ENCODE peak calls at places on chromosomes 16 and 17, in eight cellular contexts. H is C1 segment of cervical spinal cord; Z is sciatic nerve; P is activated naive CD4-positive, alpha-beta T cell; F is nucleus accumbens; E is GM06990; N is EL; B is HuH-7. A is an unnamed sample.

GRCh38 chr17:27873746-27874145 is 19.4 kb downstream of the LYRM9 start:
- DNase-seq in Z (no peak), E (no peak), F (no peak), N (no peak), B (no peak), P (no peak), H (no peak), A (peak)

GRCh38 chr17:71959129-71959528 is 161.7 kb upstream of the SOX9 start:
- DNase-seq in F (no peak), E (no peak), N (peak), H (no peak), B (no peak), Z (no peak), P (no peak), A (peak)

GRCh38 chr16:27233731-27234130 is 30.4 kb downstream of the KDM8 start:
- DNase-seq in P (no peak), F (no peak), N (no peak), Z (no peak), B (no peak), E (no peak), H (no peak), A (no peak)

GRCh38 chr17:34254651-34255380 is at the start of gene CCL2:
- DNase-seq in P (no peak), H (no peak), B (no peak), Z (peak), F (no peak), N (peak), E (no peak), A (peak)

GRCh38 chr17:34633351-34633750 is 54.0 kb downstream of the TMEM132E start:
- DNase-seq in F (no peak), Z (no peak), E (no peak), P (no peak), B (no peak), H (no peak), N (no peak), A (no peak)

GRCh38 chr17:50129303-50129945 is 536 bp downstream of the SAMD14 start:
- DNase-seq in N (peak), H (no peak), E (no peak), Z (peak), B (no peak), P (peak), F (no peak), A (peak)

GRCh38 chr17:205817-206216 is 24.4 kb upstream of the DOC2B start:
- DNase-seq in N (no peak), H (no peak), B (no peak), Z (no peak), E (no peak), F (no peak), P (no peak), A (no peak)

GRCh38 chr17:67750067-67750466 is 32.3 kb downstream of the NOL11 start:
- DNase-seq in P (no peak), H (no peak), Z (no peak), F (no peak), E (no peak), N (no peak), B (no peak), A (no peak)

GRCh38 chr17:28008526-28008925 is 34.0 kb upstream of the NLK start:
- DNase-seq in H (no peak), F (no peak), E (no peak), P (no peak), B (peak), N (peak), Z (no peak), A (peak)

GRCh38 chr17:48611681-48612455 is 1.1 kb upstream of the HOXB7 start:
- DNase-seq in F (no peak), P (no peak), E (no peak), N (no peak), B (no peak), Z (no peak), H (no peak), A (no peak)

GRCh38 chr17:8223356-8224063 is 13.1 kb upstream of the AURKB start:
- DNase-seq in P (peak), F (peak), N (peak), H (peak), E (peak), B (no peak), Z (peak), A (peak)

GRCh38 chr17:44916059-44916780 is 920 bp upstream of the GFAP start:
- DNase-seq in F (no peak), B (no peak), E (no peak), P (no peak), N (no peak), Z (peak), H (peak), A (peak)

GRCh38 chr16:72721981-72722380 is 325.9 kb downstream of the ZFHX3 start:
- DNase-seq in H (no peak), F (no peak), B (no peak), E (no peak), Z (no peak), P (no peak), N (no peak), A (no peak)

GRCh38 chr16:17301593-17302135 is 169.1 kb downstream of the XYLT1 start:
- DNase-seq in F (no peak), Z (no peak), N (no peak), B (no peak), E (peak), P (no peak), H (no peak), A (no peak)

GRCh38 chr17:41935641-41936040 is 5.2 kb downstream of the ODAD4 start:
- DNase-seq in P (no peak), H (no peak), Z (no peak), F (no peak), N (no peak), E (no peak), B (no peak), A (peak)

GRCh38 chr17:77783991-77784820 is 174.3 kb upstream of the TNRC6C start:
- DNase-seq in H (no peak), F (no peak), P (peak), B (no peak), E (no peak), Z (no peak), N (no peak), A (no peak)